ENCODE peak calls at places on chromosomes 5 and 9, in five cellular contexts. One of them, this sample, is unnamed.

GRCh38 chr5:129460951-129461815 is 1.1 kb downstream of the ADAMTS19 start:
- DNase-seq in HEK293T: peak; percentile 77
- DNase-seq in H1: peak; percentile 84
- DNase-seq in K562: peak; percentile 9
- DNase-seq in WTC11: peak; percentile 80
- DNase-seq in this sample: no peak

GRCh38 chr5:9348296-9348996 is 197.4 kb downstream of the SEMA5A start:
- DNase-seq in HEK293T: no peak
- DNase-seq in H1: no peak
- DNase-seq in K562: no peak
- DNase-seq in WTC11: no peak
- DNase-seq in this sample: no peak

GRCh38 chr9:129626079-129626943 is at the start of gene NTMT1:
- DNase-seq in HEK293T: peak; percentile 90
- DNase-seq in H1: peak; percentile 98
- DNase-seq in K562: peak; percentile 93
- DNase-seq in WTC11: peak; percentile 84
- DNase-seq in this sample: peak; percentile 77

GRCh38 chr9:34986541-34987047 is 3.0 kb upstream of the DNAJB5 start:
- DNase-seq in HEK293T: no peak
- DNase-seq in H1: no peak
- DNase-seq in K562: no peak
- DNase-seq in WTC11: peak; percentile 37
- DNase-seq in this sample: no peak

GRCh38 chr5:147578228-147579024 is 68.6 kb upstream of the DPYSL3 start:
- DNase-seq in HEK293T: peak; percentile 31
- DNase-seq in H1: no peak
- DNase-seq in K562: no peak
- DNase-seq in WTC11: no peak
- DNase-seq in this sample: peak; percentile 41

GRCh38 chr9:20353931-20354652 is 268.2 kb downstream of the MLLT3 start:
- DNase-seq in HEK293T: no peak
- DNase-seq in H1: no peak
- DNase-seq in K562: no peak
- DNase-seq in WTC11: no peak
- DNase-seq in this sample: no peak

GRCh38 chr5:474826-475661 is 32.1 kb downstream of the EXOC3 start:
- DNase-seq in HEK293T: no peak
- DNase-seq in H1: no peak
- DNase-seq in K562: no peak
- DNase-seq in WTC11: peak; percentile 24
- DNase-seq in this sample: no peak

GRCh38 chr9:125889122-125889523 is 141.9 kb downstream of the PBX3 start:
- DNase-seq in HEK293T: no peak
- DNase-seq in H1: no peak
- DNase-seq in K562: no peak
- DNase-seq in WTC11: peak; percentile 16
- DNase-seq in this sample: no peak

GRCh38 chr5:104859437-104859836 is 1296.8 kb upstream of the NUDT12 start:
- DNase-seq in HEK293T: no peak
- DNase-seq in H1: no peak
- DNase-seq in K562: no peak
- DNase-seq in WTC11: no peak
- DNase-seq in this sample: no peak

GRCh38 chr5:170301149-170301548 is 3.6 kb upstream of the LCP2 start:
- DNase-seq in HEK293T: no peak
- DNase-seq in H1: no peak
- DNase-seq in K562: no peak
- DNase-seq in WTC11: no peak
- DNase-seq in this sample: no peak

GRCh38 chr5:192691-192969 is 1.3 kb downstream of the LRRC14B start:
- DNase-seq in HEK293T: no peak
- DNase-seq in H1: no peak
- DNase-seq in K562: no peak
- DNase-seq in WTC11: no peak
- DNase-seq in this sample: no peak

GRCh38 chr5:119275873-119276214 is 80.0 kb upstream of the TNFAIP8 start:
- DNase-seq in HEK293T: no peak
- DNase-seq in H1: no peak
- DNase-seq in K562: no peak
- DNase-seq in WTC11: no peak
- DNase-seq in this sample: no peak

GRCh38 chr9:71793386-71794105 is 25.2 kb upstream of the CEMIP2 start:
- DNase-seq in HEK293T: no peak
- DNase-seq in H1: no peak
- DNase-seq in K562: no peak
- DNase-seq in WTC11: peak; percentile 54
- DNase-seq in this sample: peak; percentile 76

DNA sequence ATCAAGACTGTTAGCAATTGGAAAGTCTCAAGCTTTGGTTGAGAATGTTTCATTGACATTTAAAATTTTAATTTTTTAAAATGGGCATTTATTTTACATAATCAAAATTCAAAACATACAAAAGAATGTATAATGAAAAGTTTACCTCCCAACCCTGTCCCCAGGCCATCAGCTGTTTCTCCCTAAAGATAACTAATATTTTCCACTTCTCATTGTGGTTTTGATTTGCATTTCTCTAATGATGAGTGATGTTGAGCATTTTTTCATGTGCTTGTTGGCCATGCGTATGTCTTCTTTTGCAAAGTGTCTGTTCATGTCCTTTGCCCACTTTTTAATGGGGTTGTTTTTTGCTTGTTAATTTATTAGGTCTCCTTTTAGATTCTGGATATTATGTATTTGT is 11.4 kb upstream of the MACIR start:
- DNase-seq in HEK293T: no peak
- DNase-seq in H1: no peak
- DNase-seq in K562: no peak
- DNase-seq in WTC11: no peak
- DNase-seq in this sample: no peak
- TF ChIP-seq SP1 in HEK293T: no peak
- TF ChIP-seq SP1 in H1: no peak
- TF ChIP-seq SP1 in K562: no peak
- TF ChIP-seq SP1 in WTC11: no peak
- TF ChIP-seq SP1 in this sample: no peak

DNA sequence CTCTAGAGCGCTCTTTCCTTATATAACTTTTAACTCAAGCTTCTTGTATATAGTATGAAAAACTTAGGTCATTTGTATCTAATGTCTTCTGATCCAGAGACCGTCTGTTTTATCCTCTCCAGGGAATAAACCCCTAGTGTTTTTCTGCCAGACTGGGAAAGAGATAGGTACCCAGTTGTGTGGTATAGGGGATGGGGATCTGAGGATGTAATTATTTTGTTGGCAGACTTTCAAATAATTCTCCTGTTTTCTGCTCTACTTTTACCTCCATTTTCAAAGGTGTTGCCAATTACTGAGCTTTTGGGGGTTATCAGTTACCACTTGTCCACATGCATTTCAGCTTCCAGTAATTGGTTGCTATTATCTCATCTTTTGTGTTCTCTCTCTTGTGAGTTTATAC is 17.9 kb downstream of the CCDC171 start:
- DNase-seq in HEK293T: no peak
- DNase-seq in H1: no peak
- DNase-seq in K562: no peak
- DNase-seq in WTC11: no peak
- DNase-seq in this sample: no peak
- TF ChIP-seq SP1 in HEK293T: no peak
- TF ChIP-seq SP1 in H1: no peak
- TF ChIP-seq SP1 in K562: no peak
- TF ChIP-seq SP1 in WTC11: no peak
- TF ChIP-seq SP1 in this sample: no peak

GRCh38 chr5:168227973-168228615 is 63.4 kb upstream of the WWC1 start:
- DNase-seq in HEK293T: no peak
- DNase-seq in H1: no peak
- DNase-seq in K562: no peak
- DNase-seq in WTC11: no peak
- DNase-seq in this sample: no peak

GRCh38 chr5:168226012-168226411 is 65.4 kb upstream of the WWC1 start:
- DNase-seq in HEK293T: no peak
- DNase-seq in H1: no peak
- DNase-seq in K562: no peak
- DNase-seq in WTC11: no peak
- DNase-seq in this sample: no peak

GRCh38 chr5:168228668-168229067 is 62.8 kb upstream of the WWC1 start:
- DNase-seq in HEK293T: no peak
- DNase-seq in H1: no peak
- DNase-seq in K562: no peak
- DNase-seq in WTC11: no peak
- DNase-seq in this sample: no peak

GRCh38 chr5:168224110-168224509 is 67.3 kb upstream of the WWC1 start:
- DNase-seq in HEK293T: no peak
- DNase-seq in H1: no peak
- DNase-seq in K562: no peak
- DNase-seq in WTC11: no peak
- DNase-seq in this sample: no peak

GRCh38 chr5:168227001-168227400 is 64.4 kb upstream of the WWC1 start:
- DNase-seq in HEK293T: no peak
- DNase-seq in H1: no peak
- DNase-seq in K562: no peak
- DNase-seq in WTC11: no peak
- DNase-seq in this sample: no peak
- TF ChIP-seq SP1 in HEK293T: no peak
- TF ChIP-seq SP1 in H1: no peak
- TF ChIP-seq SP1 in K562: no peak
- TF ChIP-seq SP1 in WTC11: no peak
- TF ChIP-seq SP1 in this sample: no peak

DNA sequence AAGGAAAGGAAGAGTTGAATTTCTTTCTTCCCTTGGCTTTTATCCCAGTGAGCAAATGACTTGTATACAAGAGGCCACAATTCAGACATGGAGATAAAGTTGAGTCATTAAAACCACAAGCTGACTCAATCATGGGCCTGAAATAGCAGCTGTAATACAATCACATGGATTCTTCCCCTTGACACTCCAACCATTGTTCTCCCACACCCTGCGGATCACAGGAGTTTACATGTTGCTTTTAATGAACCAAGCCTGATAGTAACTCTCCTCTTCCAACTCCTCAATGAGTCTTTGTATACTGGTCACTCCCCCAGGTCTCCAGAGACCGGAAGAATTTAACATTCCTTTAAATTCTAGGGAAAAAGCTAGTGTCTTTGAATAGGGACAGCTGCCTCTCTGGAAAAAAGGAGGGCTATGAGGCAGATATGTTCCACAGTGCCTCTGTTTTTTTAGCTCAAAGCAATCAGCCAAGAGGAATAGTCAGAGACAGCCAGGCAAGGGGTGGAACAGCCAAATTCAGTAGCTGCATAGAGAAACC is 32.4 kb downstream of the PCDHGC5 start:
- DNase-seq in HEK293T: no peak
- DNase-seq in H1: no peak
- DNase-seq in K562: peak; percentile 36
- DNase-seq in WTC11: no peak
- DNase-seq in this sample: peak; percentile 81
- TF ChIP-seq SP1 in HEK293T: no peak
- TF ChIP-seq SP1 in H1: no peak
- TF ChIP-seq SP1 in K562: no peak
- TF ChIP-seq SP1 in WTC11: no peak
- TF ChIP-seq SP1 in this sample: no peak

GRCh38 chr9:115593587-115594091 is 475.7 kb upstream of the TNC start:
- DNase-seq in HEK293T: peak; percentile 32
- DNase-seq in H1: peak; percentile 49
- DNase-seq in K562: peak; percentile 13
- DNase-seq in WTC11: no peak
- DNase-seq in this sample: peak; percentile 4

GRCh38 chr9:115591584-115591984 is 473.6 kb upstream of the TNC start:
- DNase-seq in HEK293T: peak; percentile 69
- DNase-seq in H1: peak; percentile 48
- DNase-seq in K562: peak; percentile 19
- DNase-seq in WTC11: peak; percentile 47
- DNase-seq in this sample: peak; percentile 74

GRCh38 chr9:115594551-115594950 is 476.6 kb upstream of the TNC start:
- DNase-seq in HEK293T: no peak
- DNase-seq in H1: no peak
- DNase-seq in K562: no peak
- DNase-seq in WTC11: no peak
- DNase-seq in this sample: no peak

GRCh38 chr9:115587310-115587709 is 469.4 kb upstream of the TNC start:
- DNase-seq in HEK293T: no peak
- DNase-seq in H1: no peak
- DNase-seq in K562: no peak
- DNase-seq in WTC11: no peak
- DNase-seq in this sample: no peak

GRCh38 chr9:115590016-115590415 is 472.1 kb upstream of the TNC start:
- DNase-seq in HEK293T: no peak
- DNase-seq in H1: no peak
- DNase-seq in K562: no peak
- DNase-seq in WTC11: no peak
- DNase-seq in this sample: no peak
- TF ChIP-seq SP1 in HEK293T: no peak
- TF ChIP-seq SP1 in H1: no peak
- TF ChIP-seq SP1 in K562: no peak
- TF ChIP-seq SP1 in WTC11: no peak
- TF ChIP-seq SP1 in this sample: no peak

GRCh38 chr5:179115307-179115706 is 55.1 kb downstream of the ZNF354C start:
- DNase-seq in HEK293T: no peak
- DNase-seq in H1: no peak
- DNase-seq in K562: no peak
- DNase-seq in WTC11: no peak
- DNase-seq in this sample: no peak

GRCh38 chr5:179112469-179113142 is 52.4 kb downstream of the ZNF354C start:
- DNase-seq in HEK293T: no peak
- DNase-seq in H1: no peak
- DNase-seq in K562: no peak
- DNase-seq in WTC11: no peak
- DNase-seq in this sample: no peak

GRCh38 chr5:179114756-179115155 is 54.6 kb downstream of the ZNF354C start:
- DNase-seq in HEK293T: no peak
- DNase-seq in H1: no peak
- DNase-seq in K562: no peak
- DNase-seq in WTC11: no peak
- DNase-seq in this sample: no peak

GRCh38 chr5:179113143-179113530 is 53.0 kb downstream of the ZNF354C start:
- DNase-seq in HEK293T: no peak
- DNase-seq in H1: no peak
- DNase-seq in K562: no peak
- DNase-seq in WTC11: no peak
- DNase-seq in this sample: no peak

GRCh38 chr5:179113945-179114641 is 53.9 kb downstream of the ZNF354C start:
- DNase-seq in HEK293T: no peak
- DNase-seq in H1: no peak
- DNase-seq in K562: no peak
- DNase-seq in WTC11: no peak
- DNase-seq in this sample: no peak
- TF ChIP-seq SP1 in HEK293T: no peak
- TF ChIP-seq SP1 in H1: no peak
- TF ChIP-seq SP1 in K562: no peak
- TF ChIP-seq SP1 in WTC11: no peak
- TF ChIP-seq SP1 in this sample: no peak

GRCh38 chr5:114363837-114364236 is 2.0 kb downstream of the KCNN2 start:
- DNase-seq in HEK293T: no peak
- DNase-seq in H1: no peak
- DNase-seq in K562: no peak
- DNase-seq in WTC11: no peak
- DNase-seq in this sample: no peak
- TF ChIP-seq SP1 in HEK293T: no peak
- TF ChIP-seq SP1 in H1: no peak
- TF ChIP-seq SP1 in K562: no peak
- TF ChIP-seq SP1 in WTC11: no peak
- TF ChIP-seq SP1 in this sample: no peak

GRCh38 chr5:61575103-61575502 is 243.0 kb downstream of the ZSWIM6 start:
- DNase-seq in HEK293T: no peak
- DNase-seq in H1: no peak
- DNase-seq in K562: peak; percentile 59
- DNase-seq in WTC11: no peak
- DNase-seq in this sample: no peak
- TF ChIP-seq SP1 in HEK293T: no peak
- TF ChIP-seq SP1 in H1: no peak
- TF ChIP-seq SP1 in K562: no peak
- TF ChIP-seq SP1 in WTC11: no peak
- TF ChIP-seq SP1 in this sample: no peak

GRCh38 chr9:4009006-4009511 is 290.8 kb downstream of the GLIS3 start:
- DNase-seq in HEK293T: no peak
- DNase-seq in H1: no peak
- DNase-seq in K562: no peak
- DNase-seq in WTC11: no peak
- DNase-seq in this sample: no peak
- TF ChIP-seq SP1 in HEK293T: no peak
- TF ChIP-seq SP1 in H1: no peak
- TF ChIP-seq SP1 in K562: no peak
- TF ChIP-seq SP1 in WTC11: no peak
- TF ChIP-seq SP1 in this sample: no peak